ENCODE peak calls at places on chromosome 6, in eight cellular contexts. One of them, this sample, is unnamed.

GRCh38 chr6:33595001-33595846 is 15.1 kb upstream of the BAK1 start:
- DNase-seq in AG04450: no peak
- DNase-seq in mammary epithelial cell: no peak
- DNase-seq in uterus: no peak
- DNase-seq in spleen: no peak
- DNase-seq in upper lobe of right lung: no peak
- DNase-seq in endothelial cell of umbilical vein: no peak
- DNase-seq in A549: no peak
- DNase-seq in this sample: no peak

GRCh38 chr6:144909753-144910280 is 624.7 kb downstream of the UTRN start:
- DNase-seq in AG04450: no peak
- DNase-seq in mammary epithelial cell: peak
- DNase-seq in uterus: no peak
- DNase-seq in spleen: no peak
- DNase-seq in upper lobe of right lung: no peak
- DNase-seq in endothelial cell of umbilical vein: no peak
- DNase-seq in A549: no peak
- DNase-seq in this sample: no peak

GRCh38 chr6:24891004-24891403 is 44.8 kb downstream of the RIPOR2 start:
- DNase-seq in AG04450: no peak
- DNase-seq in mammary epithelial cell: no peak
- DNase-seq in uterus: no peak
- DNase-seq in spleen: no peak
- DNase-seq in upper lobe of right lung: no peak
- DNase-seq in endothelial cell of umbilical vein: no peak
- DNase-seq in A549: no peak
- DNase-seq in this sample: no peak

GRCh38 chr6:70849348-70850069 is 107.4 kb downstream of the B3GAT2 start:
- DNase-seq in AG04450: peak
- DNase-seq in mammary epithelial cell: no peak
- DNase-seq in uterus: no peak
- DNase-seq in spleen: no peak
- DNase-seq in upper lobe of right lung: no peak
- DNase-seq in endothelial cell of umbilical vein: no peak
- DNase-seq in A549: no peak
- DNase-seq in this sample: no peak

GRCh38 chr6:148446681-148447080 is 104.0 kb downstream of the SASH1 start:
- DNase-seq in AG04450: no peak
- DNase-seq in mammary epithelial cell: no peak
- DNase-seq in uterus: no peak
- DNase-seq in spleen: no peak
- DNase-seq in upper lobe of right lung: no peak
- DNase-seq in endothelial cell of umbilical vein: no peak
- DNase-seq in A549: no peak
- DNase-seq in this sample: no peak

GRCh38 chr6:28635547-28636158 is 110.0 kb downstream of the GPX5 start:
- DNase-seq in AG04450: no peak
- DNase-seq in mammary epithelial cell: no peak
- DNase-seq in uterus: no peak
- DNase-seq in spleen: no peak
- DNase-seq in upper lobe of right lung: no peak
- DNase-seq in endothelial cell of umbilical vein: no peak
- DNase-seq in A549: no peak
- DNase-seq in this sample: no peak

GRCh38 chr6:7004581-7005297 is 103.0 kb upstream of the RREB1 start:
- DNase-seq in AG04450: no peak
- DNase-seq in mammary epithelial cell: no peak
- DNase-seq in uterus: no peak
- DNase-seq in spleen: no peak
- DNase-seq in upper lobe of right lung: no peak
- DNase-seq in endothelial cell of umbilical vein: no peak
- DNase-seq in A549: no peak
- DNase-seq in this sample: no peak

GRCh38 chr6:130424704-130425103 is 58.9 kb downstream of the TMEM200A start:
- DNase-seq in AG04450: no peak
- DNase-seq in mammary epithelial cell: no peak
- DNase-seq in uterus: no peak
- DNase-seq in spleen: no peak
- DNase-seq in upper lobe of right lung: no peak
- DNase-seq in endothelial cell of umbilical vein: no peak
- DNase-seq in A549: no peak
- DNase-seq in this sample: no peak

GRCh38 chr6:18118330-18118729 is 4.1 kb downstream of the NHLRC1 start:
- DNase-seq in AG04450: no peak
- DNase-seq in mammary epithelial cell: no peak
- DNase-seq in uterus: no peak
- DNase-seq in spleen: no peak
- DNase-seq in upper lobe of right lung: no peak
- DNase-seq in endothelial cell of umbilical vein: no peak
- DNase-seq in A549: no peak
- DNase-seq in this sample: no peak

GRCh38 chr6:156727715-156728385 is 49.3 kb upstream of the ARID1B start:
- DNase-seq in AG04450: no peak
- DNase-seq in mammary epithelial cell: no peak
- DNase-seq in uterus: no peak
- DNase-seq in spleen: no peak
- DNase-seq in upper lobe of right lung: no peak
- DNase-seq in endothelial cell of umbilical vein: no peak
- DNase-seq in A549: no peak
- DNase-seq in this sample: no peak

GRCh38 chr6:51842066-51842465 is 245.3 kb downstream of the PKHD1 start:
- DNase-seq in AG04450: no peak
- DNase-seq in mammary epithelial cell: no peak
- DNase-seq in uterus: no peak
- DNase-seq in spleen: no peak
- DNase-seq in upper lobe of right lung: no peak
- DNase-seq in endothelial cell of umbilical vein: no peak
- DNase-seq in A549: no peak
- DNase-seq in this sample: no peak

GRCh38 chr6:150336299-150336698 is 32.5 kb upstream of the IYD start:
- DNase-seq in AG04450: no peak
- DNase-seq in mammary epithelial cell: peak
- DNase-seq in uterus: no peak
- DNase-seq in spleen: no peak
- DNase-seq in upper lobe of right lung: no peak
- DNase-seq in endothelial cell of umbilical vein: peak
- DNase-seq in A549: no peak
- DNase-seq in this sample: peak

GRCh38 chr6:161696828-161697227 is 423.0 kb upstream of the AGPAT4 start:
- DNase-seq in AG04450: no peak
- DNase-seq in mammary epithelial cell: no peak
- DNase-seq in uterus: no peak
- DNase-seq in spleen: no peak
- DNase-seq in upper lobe of right lung: no peak
- DNase-seq in endothelial cell of umbilical vein: no peak
- DNase-seq in A549: no peak
- DNase-seq in this sample: no peak

DNA sequence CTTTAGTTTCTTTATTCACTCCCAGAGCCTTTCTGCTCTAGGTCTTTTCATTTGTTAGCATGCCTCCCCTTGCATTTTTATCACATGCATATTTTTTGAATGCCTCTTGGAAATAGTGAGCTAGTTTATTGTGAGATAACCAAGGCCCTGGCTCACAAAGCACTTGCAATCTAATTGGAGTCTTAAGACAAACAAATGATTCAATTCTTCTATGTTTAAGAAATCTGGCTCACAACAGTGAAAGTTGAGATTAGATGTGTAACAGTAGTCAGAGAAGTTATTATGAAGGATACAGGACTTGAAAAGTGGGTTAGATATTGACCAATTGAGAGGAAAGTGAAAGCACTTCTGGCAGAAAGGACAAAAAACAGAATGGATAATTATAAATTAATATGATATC is 173.3 kb downstream of the MOXD1 start:
- DNase-seq in AG04450: peak
- DNase-seq in mammary epithelial cell: no peak
- DNase-seq in uterus: no peak
- DNase-seq in spleen: no peak
- DNase-seq in upper lobe of right lung: no peak
- DNase-seq in endothelial cell of umbilical vein: no peak
- DNase-seq in A549: no peak
- DNase-seq in this sample: no peak
- H3K27ac ChIP-seq in AG04450: no peak
- H3K27ac ChIP-seq in mammary epithelial cell: no peak
- H3K27ac ChIP-seq in uterus: peak
- H3K27ac ChIP-seq in spleen: no peak
- H3K27ac ChIP-seq in upper lobe of right lung: no peak
- H3K27ac ChIP-seq in endothelial cell of umbilical vein: no peak
- H3K27ac ChIP-seq in A549: no peak
- H3K27ac ChIP-seq in this sample: no peak

DNA sequence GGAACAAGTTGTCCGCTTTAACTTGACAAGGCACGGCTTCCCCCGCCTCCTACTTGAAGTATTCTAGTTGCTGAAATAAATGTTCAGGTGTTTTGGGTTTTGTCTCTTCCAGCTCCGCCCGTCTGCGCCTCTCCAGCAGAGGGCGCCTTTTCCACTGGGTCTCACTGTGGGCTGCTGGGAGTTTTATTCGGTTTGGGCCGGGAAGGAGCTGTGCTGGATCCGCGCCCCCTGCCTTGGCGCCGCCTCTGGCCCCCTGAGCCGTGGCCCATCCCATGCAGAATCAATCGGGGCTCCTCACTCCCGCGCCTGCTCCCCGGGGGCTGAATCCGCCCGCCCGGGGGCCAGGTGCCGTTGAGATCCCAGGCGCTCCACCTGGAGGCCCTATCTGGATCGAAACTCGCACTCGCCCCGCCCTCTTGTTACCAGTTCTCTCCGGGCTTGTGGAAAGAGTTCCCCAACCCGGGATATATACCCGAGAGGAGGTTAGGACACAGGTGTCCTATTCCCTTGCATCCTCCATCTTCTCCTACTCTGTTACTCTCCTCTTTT is 51.0 kb upstream of the TCF21 start:
- DNase-seq in AG04450: no peak
- DNase-seq in mammary epithelial cell: peak
- DNase-seq in uterus: peak
- DNase-seq in spleen: peak
- DNase-seq in upper lobe of right lung: peak
- DNase-seq in endothelial cell of umbilical vein: peak
- DNase-seq in A549: peak
- DNase-seq in this sample: peak
- TF ChIP-seq CTCF in AG04450: peak
- TF ChIP-seq CTCF in mammary epithelial cell: peak
- TF ChIP-seq CTCF in uterus: peak
- TF ChIP-seq CTCF in spleen: peak
- TF ChIP-seq CTCF in upper lobe of right lung: peak
- TF ChIP-seq CTCF in endothelial cell of umbilical vein: peak
- TF ChIP-seq CTCF in A549: peak
- TF ChIP-seq CTCF in this sample: peak

GRCh38 chr6:46378882-46379405 is 112.3 kb downstream of the RCAN2 start:
- DNase-seq in AG04450: no peak
- DNase-seq in mammary epithelial cell: peak
- DNase-seq in uterus: no peak
- DNase-seq in spleen: no peak
- DNase-seq in upper lobe of right lung: no peak
- DNase-seq in endothelial cell of umbilical vein: no peak
- DNase-seq in A549: no peak
- DNase-seq in this sample: no peak
- H3K27ac ChIP-seq in AG04450: no peak
- H3K27ac ChIP-seq in mammary epithelial cell: no peak
- H3K27ac ChIP-seq in uterus: no peak
- H3K27ac ChIP-seq in spleen: no peak
- H3K27ac ChIP-seq in upper lobe of right lung: no peak
- H3K27ac ChIP-seq in endothelial cell of umbilical vein: no peak
- H3K27ac ChIP-seq in A549: no peak
- H3K27ac ChIP-seq in this sample: no peak

GRCh38 chr6:43923376-43924221 is 153.6 kb downstream of the VEGFA start:
- DNase-seq in AG04450: no peak
- DNase-seq in mammary epithelial cell: peak
- DNase-seq in uterus: no peak
- DNase-seq in spleen: peak
- DNase-seq in upper lobe of right lung: peak
- DNase-seq in endothelial cell of umbilical vein: no peak
- DNase-seq in A549: no peak
- DNase-seq in this sample: peak

GRCh38 chr6:43929511-43929910 is 159.5 kb downstream of the VEGFA start:
- DNase-seq in AG04450: no peak
- DNase-seq in mammary epithelial cell: no peak
- DNase-seq in uterus: no peak
- DNase-seq in spleen: peak
- DNase-seq in upper lobe of right lung: peak
- DNase-seq in endothelial cell of umbilical vein: no peak
- DNase-seq in A549: no peak
- DNase-seq in this sample: no peak

GRCh38 chr6:43924222-43924702 is 154.3 kb downstream of the VEGFA start:
- DNase-seq in AG04450: no peak
- DNase-seq in mammary epithelial cell: peak
- DNase-seq in uterus: no peak
- DNase-seq in spleen: peak
- DNase-seq in upper lobe of right lung: peak
- DNase-seq in endothelial cell of umbilical vein: no peak
- DNase-seq in A549: no peak
- DNase-seq in this sample: no peak

GRCh38 chr6:43927525-43928210 is 157.7 kb downstream of the VEGFA start:
- DNase-seq in AG04450: no peak
- DNase-seq in mammary epithelial cell: peak
- DNase-seq in uterus: no peak
- DNase-seq in spleen: peak
- DNase-seq in upper lobe of right lung: peak
- DNase-seq in endothelial cell of umbilical vein: peak
- DNase-seq in A549: no peak
- DNase-seq in this sample: peak

DNA sequence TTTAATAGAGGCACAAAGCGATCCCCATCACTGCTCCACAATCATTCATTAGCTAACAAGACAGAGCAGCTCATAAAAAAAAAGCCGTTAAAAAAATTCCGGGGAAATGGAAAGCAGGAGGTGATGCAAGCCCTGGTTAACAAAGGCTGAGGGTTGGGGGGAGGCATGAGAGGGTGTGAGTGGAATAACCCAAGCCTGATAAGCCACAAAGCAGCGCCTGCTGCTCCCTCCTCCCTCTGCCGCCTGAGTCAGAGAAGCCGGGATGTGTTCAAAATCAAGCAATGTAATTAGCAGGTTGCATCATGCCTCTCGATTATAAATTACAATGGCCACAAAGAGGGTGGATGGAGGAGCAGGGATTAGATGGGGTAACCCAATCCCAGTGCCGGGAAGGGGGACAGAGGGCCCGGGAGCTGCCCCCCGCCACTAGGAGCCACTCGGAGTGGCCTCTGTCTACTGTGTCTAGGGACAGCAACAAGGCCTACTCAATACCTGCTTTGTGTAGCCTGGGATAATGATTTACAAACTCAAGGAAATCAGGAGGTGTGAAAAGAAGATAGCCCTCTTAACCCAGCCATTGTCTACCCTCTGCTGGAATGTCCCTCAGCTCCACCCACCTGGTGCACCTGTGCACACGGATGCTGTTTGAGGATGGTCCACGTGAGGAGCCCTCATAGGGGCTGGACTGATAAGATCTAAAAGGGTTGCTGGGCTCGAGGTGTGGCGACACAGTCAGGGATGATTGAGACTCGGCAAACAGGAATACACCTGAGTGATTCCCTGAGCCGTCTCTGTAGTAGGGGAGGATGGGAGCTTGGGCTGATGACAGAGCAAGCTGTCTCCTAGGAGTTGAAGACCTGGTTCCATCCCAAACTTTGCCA is 156.9 kb downstream of the VEGFA start:
- DNase-seq in AG04450: peak
- DNase-seq in mammary epithelial cell: peak
- DNase-seq in uterus: peak
- DNase-seq in spleen: peak
- DNase-seq in upper lobe of right lung: peak
- DNase-seq in endothelial cell of umbilical vein: peak
- DNase-seq in A549: peak
- DNase-seq in this sample: peak
- TF ChIP-seq CTCF in AG04450: no peak
- TF ChIP-seq CTCF in mammary epithelial cell: peak
- TF ChIP-seq CTCF in uterus: no peak
- TF ChIP-seq CTCF in spleen: no peak
- TF ChIP-seq CTCF in upper lobe of right lung: no peak
- TF ChIP-seq CTCF in endothelial cell of umbilical vein: no peak
- TF ChIP-seq CTCF in A549: no peak
- TF ChIP-seq CTCF in this sample: no peak

This sample was measured in RWPE1.